ENCODE peak calls at places on chromosomes 3 and 15, in eight cellular contexts. D is heart right ventricle, C is neural progenitor cell, Y is fibroblast of mammary gland, O is colonic mucosa, Q is natural killer cell, N is GM23338, G is bronchial epithelial cell. W is an unnamed sample.
A peak's percentile ranks its signal among the peaks of the same experiment; 100 is the strongest.

GRCh38 chr3:38115645-38116427 is 21.1 kb downstream of the ACAA1 start:
- DNase-seq in D (no peak), C (no peak), Y (no peak), O (no peak), Q (no peak), N (no peak), G (no peak), W (no peak)

GRCh38 chr15:45664451-45664850 is 29.6 kb downstream of the SQOR start:
- DNase-seq in D (no peak), C (no peak), Y (peak; percentile 42), O (no peak), Q (no peak), N (no peak), G (no peak), W (no peak)

GRCh38 chr3:141391298-141392017 is 23.2 kb downstream of the ZBTB38 start:
- DNase-seq in D (no peak), C (no peak), Y (no peak), O (no peak), Q (no peak), N (no peak), G (no peak), W (no peak)

GRCh38 chr3:122000936-122001605 is 21.0 kb downstream of the ILDR1 start:
- DNase-seq in D (no peak), C (no peak), Y (peak; percentile 18), O (no peak), Q (no peak), N (peak; percentile 29), G (no peak), W (no peak)

GRCh38 chr3:188233320-188233719 is 79.4 kb downstream of the LPP start:
- DNase-seq in D (no peak), C (no peak), Y (peak; percentile 75), O (no peak), Q (no peak), N (no peak), G (peak; percentile 21), W (no peak)

GRCh38 chr15:60791216-60791615 is 312.3 kb upstream of the ICE2 start:
- DNase-seq in D (no peak), C (no peak), Y (no peak), O (no peak), Q (no peak), N (no peak), G (no peak), W (no peak)

GRCh38 chr15:60799885-60800728 is 321.2 kb upstream of the ICE2 start:
- DNase-seq in D (no peak), C (no peak), Y (peak; percentile 79), O (no peak), Q (no peak), N (no peak), G (no peak), W (no peak)

GRCh38 chr3:126634803-126635202 is 20.1 kb downstream of the TXNRD3 start:
- DNase-seq in D (no peak), C (no peak), Y (no peak), O (no peak), Q (no peak), N (no peak), G (no peak), W (no peak)

GRCh38 chr15:74773731-74774252 is 8.1 kb upstream of the CSK start:
- DNase-seq in D (no peak), C (peak; percentile 73), Y (no peak), O (peak; percentile 60), Q (no peak), N (peak; percentile 56), G (peak; percentile 45), W (no peak)

GRCh38 chr3:178419078-178419477 is 117.2 kb upstream of the KCNMB2 start:
- DNase-seq in D (no peak), C (no peak), Y (peak; percentile 80), O (no peak), Q (no peak), N (no peak), G (peak; percentile 75), W (no peak)

GRCh38 chr3:45647148-45647619 is 42.0 kb upstream of the SACM1L start:
- DNase-seq in D (no peak), C (no peak), Y (peak; percentile 95), O (peak; percentile 53), Q (no peak), N (no peak), G (peak; percentile 93), W (no peak)

GRCh38 chr15:37793851-37794250 is 140.6 kb upstream of the TMCO5A start:
- DNase-seq in D (no peak), C (peak; percentile 40), Y (peak; percentile 29), O (no peak), Q (no peak), N (peak; percentile 34), G (no peak), W (no peak)

GRCh38 chr15:31476866-31477265 is 150.2 kb downstream of the KLF13 start:
- DNase-seq in D (no peak), C (no peak), Y (no peak), O (no peak), Q (no peak), N (no peak), G (no peak), W (no peak)

GRCh38 chr3:114745322-114746240 is 401.5 kb downstream of the ZBTB20 start:
- DNase-seq in D (no peak), C (peak; percentile 4), Y (peak; percentile 85), O (peak; percentile 50), Q (no peak), N (no peak), G (peak; percentile 61), W (no peak)

GRCh38 chr15:99250001-99250400 is 620 bp upstream of the TTC23 start:
- DNase-seq in D (no peak), C (no peak), Y (no peak), O (no peak), Q (no peak), N (no peak), G (no peak), W (no peak)

GRCh38 chr3:158091526-158091925 is 14.7 kb downstream of the SHOX2 start:
- DNase-seq in D (no peak), C (peak; percentile 49), Y (peak; percentile 57), O (no peak), Q (no peak), N (peak; percentile 63), G (peak; percentile 36), W (no peak)

GRCh38 chr3:112568642-112569041 is 6.8 kb downstream of the SLC35A5 start:
- DNase-seq in D (no peak), C (no peak), Y (peak; percentile 41), O (no peak), Q (no peak), N (no peak), G (peak; percentile 74), W (no peak)

GRCh38 chr3:172298247-172298646 is 150.0 kb downstream of the GHSR start:
- DNase-seq in D (no peak), C (no peak), Y (no peak), O (no peak), Q (no peak), N (no peak), G (no peak), W (no peak)

GRCh38 chr3:129664040-129664646 is 57.7 kb upstream of the PLXND1 start:
- DNase-seq in D (no peak), C (peak; percentile 15), Y (no peak), O (no peak), Q (no peak), N (no peak), G (peak; percentile 43), W (no peak)
- TF ChIP-seq CTCF in D (no peak), C (no peak), Y (no peak), O (no peak), Q (no peak), N (no peak), G (no peak), W (no peak)

DNA sequence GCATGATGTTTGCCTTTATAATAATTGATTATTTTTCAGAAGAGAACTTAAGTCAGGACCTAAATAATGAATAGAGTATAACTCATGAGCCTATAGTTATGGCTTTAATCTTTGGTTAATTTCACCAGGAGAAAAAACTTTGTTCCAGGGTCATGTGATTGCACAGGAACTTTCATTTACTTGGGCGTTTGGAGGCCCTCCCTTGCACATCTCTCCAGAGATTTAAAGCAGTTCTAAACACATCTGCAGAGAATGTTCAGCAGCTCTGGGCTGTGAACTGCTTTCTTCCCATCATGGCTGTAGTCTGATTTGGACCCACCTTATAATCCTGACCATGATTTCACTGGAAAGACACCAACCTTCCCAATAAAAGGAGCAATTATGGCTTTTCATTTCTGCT is 80.7 kb upstream of the PRTG start:
- DNase-seq in D (no peak), C (no peak), Y (peak; percentile 52), O (no peak), Q (no peak), N (no peak), G (no peak), W (no peak)
- TF ChIP-seq CTCF in D (no peak), C (no peak), Y (no peak), O (no peak), Q (no peak), N (no peak), G (no peak), W (no peak)

DNA sequence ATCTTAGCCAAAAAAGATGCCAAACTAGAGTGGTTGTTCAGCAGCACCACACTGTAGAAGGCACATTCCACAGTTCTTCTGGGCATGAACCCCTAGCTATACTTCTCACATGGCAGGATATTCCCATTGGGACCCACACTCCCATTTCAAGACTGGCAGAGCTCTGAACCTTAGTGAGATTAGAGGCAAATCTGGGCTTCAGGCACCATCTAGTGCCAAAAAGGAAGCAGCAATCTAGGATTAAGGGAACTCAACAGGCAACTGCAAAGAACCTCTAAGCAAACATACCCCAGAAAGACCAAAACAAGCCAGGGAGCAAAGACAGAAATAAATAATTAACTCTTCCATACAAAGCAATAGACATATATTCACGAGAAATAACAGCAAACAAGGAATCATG is 66.2 kb downstream of the TAFA4 start:
- DNase-seq in D (no peak), C (peak; percentile 55), Y (no peak), O (no peak), Q (no peak), N (peak; percentile 52), G (peak; percentile 3), W (no peak)
- TF ChIP-seq CTCF in D (no peak), C (peak; percentile 63), Y (no peak), O (no peak), Q (no peak), N (peak; percentile 74), G (no peak), W (no peak)

DNA sequence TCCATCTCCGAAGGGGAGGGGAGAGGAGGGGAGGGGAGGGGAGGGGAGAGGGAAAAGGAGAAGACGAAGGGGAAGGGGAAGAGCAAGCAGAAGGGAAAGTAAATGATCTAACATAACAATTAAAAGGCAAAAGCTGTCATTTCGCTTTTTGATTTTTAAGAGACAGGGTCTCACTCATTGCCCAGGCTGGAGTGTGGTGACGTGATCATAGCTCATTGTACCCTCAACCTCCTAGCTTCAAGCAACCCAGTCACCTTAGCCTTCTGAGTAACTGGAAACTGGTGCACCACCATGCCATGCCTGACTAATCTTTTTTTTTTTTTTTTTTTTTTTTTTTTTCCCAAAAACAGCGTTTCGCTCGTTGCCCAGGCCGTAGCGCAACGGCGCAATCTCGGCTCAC is 22.6 kb downstream of the ADAM10 start:
- DNase-seq in D (no peak), C (no peak), Y (no peak), O (no peak), Q (no peak), N (peak; percentile 36), G (no peak), W (no peak)
- TF ChIP-seq CTCF in D (no peak), C (no peak), Y (no peak), O (no peak), Q (no peak), N (no peak), G (no peak), W (no peak)